ENCODE peak calls at places on chromosomes 2 and 18, in nine cellular contexts. One of them, this sample, is unnamed.

GRCh38 chr2:40937284-40937683 is 485.4 kb upstream of the SLC8A1 start:
- DNase-seq in stomach: no peak
- DNase-seq in GM12892: no peak
- DNase-seq in transverse colon: no peak
- DNase-seq in HCT116: no peak
- DNase-seq in GM12878: no peak
- DNase-seq in breast epithelium: no peak
- DNase-seq in HL-60: no peak
- DNase-seq in GM23338: no peak
- DNase-seq in this sample: no peak

GRCh38 chr2:221973502-221973901 is 325.3 kb downstream of the PAX3 start:
- DNase-seq in stomach: no peak
- DNase-seq in GM12892: no peak
- DNase-seq in transverse colon: no peak
- DNase-seq in HCT116: no peak
- DNase-seq in GM12878: no peak
- DNase-seq in breast epithelium: no peak
- DNase-seq in HL-60: no peak
- DNase-seq in GM23338: no peak
- DNase-seq in this sample: no peak

GRCh38 chr18:37665346-37665745 is 99.7 kb upstream of the CELF4 start:
- DNase-seq in stomach: no peak
- DNase-seq in GM12892: no peak
- DNase-seq in transverse colon: no peak
- DNase-seq in HCT116: no peak
- DNase-seq in GM12878: no peak
- DNase-seq in breast epithelium: no peak
- DNase-seq in HL-60: no peak
- DNase-seq in GM23338: no peak
- DNase-seq in this sample: peak; percentile 72

GRCh38 chr2:54724560-54725342 is 1.3 kb downstream of the EML6 start:
- DNase-seq in stomach: peak; percentile 38
- DNase-seq in GM12892: peak; percentile 32
- DNase-seq in transverse colon: peak; percentile 27
- DNase-seq in HCT116: no peak
- DNase-seq in GM12878: no peak
- DNase-seq in breast epithelium: no peak
- DNase-seq in HL-60: no peak
- DNase-seq in GM23338: peak; percentile 53
- DNase-seq in this sample: no peak

GRCh38 chr2:162266468-162266754 is 23.2 kb upstream of the FAP start:
- DNase-seq in stomach: no peak
- DNase-seq in GM12892: no peak
- DNase-seq in transverse colon: no peak
- DNase-seq in HCT116: no peak
- DNase-seq in GM12878: no peak
- DNase-seq in breast epithelium: no peak
- DNase-seq in HL-60: no peak
- DNase-seq in GM23338: no peak
- DNase-seq in this sample: no peak

GRCh38 chr2:210756821-210757220 is 200.4 kb downstream of the CPS1 start:
- DNase-seq in stomach: no peak
- DNase-seq in GM12892: no peak
- DNase-seq in transverse colon: no peak
- DNase-seq in HCT116: no peak
- DNase-seq in GM12878: no peak
- DNase-seq in breast epithelium: no peak
- DNase-seq in HL-60: no peak
- DNase-seq in GM23338: no peak
- DNase-seq in this sample: no peak

GRCh38 chr2:237530472-237531433 is 35.6 kb upstream of the PRLH start:
- DNase-seq in stomach: no peak
- DNase-seq in GM12892: no peak
- DNase-seq in transverse colon: no peak
- DNase-seq in HCT116: no peak
- DNase-seq in GM12878: no peak
- DNase-seq in breast epithelium: no peak
- DNase-seq in HL-60: no peak
- DNase-seq in GM23338: no peak
- DNase-seq in this sample: no peak

GRCh38 chr2:68253211-68254068 is 1.1 kb upstream of the PPP3R1 start:
- DNase-seq in stomach: no peak
- DNase-seq in GM12892: no peak
- DNase-seq in transverse colon: peak; percentile 13
- DNase-seq in HCT116: no peak
- DNase-seq in GM12878: no peak
- DNase-seq in breast epithelium: no peak
- DNase-seq in HL-60: no peak
- DNase-seq in GM23338: no peak
- DNase-seq in this sample: no peak

GRCh38 chr2:237445611-237446332 is 31.8 kb upstream of the COL6A3 start:
- DNase-seq in stomach: no peak
- DNase-seq in GM12892: no peak
- DNase-seq in transverse colon: no peak
- DNase-seq in HCT116: no peak
- DNase-seq in GM12878: no peak
- DNase-seq in breast epithelium: no peak
- DNase-seq in HL-60: no peak
- DNase-seq in GM23338: no peak
- DNase-seq in this sample: no peak

GRCh38 chr2:147860009-147860408 is 15.2 kb downstream of the ACVR2A start:
- DNase-seq in stomach: no peak
- DNase-seq in GM12892: no peak
- DNase-seq in transverse colon: no peak
- DNase-seq in HCT116: no peak
- DNase-seq in GM12878: no peak
- DNase-seq in breast epithelium: no peak
- DNase-seq in HL-60: no peak
- DNase-seq in GM23338: peak; percentile 67
- DNase-seq in this sample: no peak

GRCh38 chr18:21897811-21898210 is 157.2 kb downstream of the MIB1 start:
- DNase-seq in stomach: peak; percentile 58
- DNase-seq in GM12892: peak; percentile 25
- DNase-seq in transverse colon: peak; percentile 42
- DNase-seq in HCT116: peak; percentile 41
- DNase-seq in GM12878: no peak
- DNase-seq in breast epithelium: no peak
- DNase-seq in HL-60: peak; percentile 15
- DNase-seq in GM23338: peak; percentile 92
- DNase-seq in this sample: no peak

GRCh38 chr2:165436559-165436958 is 32.9 kb upstream of the CSRNP3 start:
- DNase-seq in stomach: no peak
- DNase-seq in GM12892: no peak
- DNase-seq in transverse colon: no peak
- DNase-seq in HCT116: no peak
- DNase-seq in GM12878: no peak
- DNase-seq in breast epithelium: no peak
- DNase-seq in HL-60: no peak
- DNase-seq in GM23338: no peak
- DNase-seq in this sample: no peak

GRCh38 chr2:216015722-216016464 is 2.5 kb upstream of the MREG start:
- DNase-seq in stomach: no peak
- DNase-seq in GM12892: peak; percentile 46
- DNase-seq in transverse colon: peak; percentile 33
- DNase-seq in HCT116: no peak
- DNase-seq in GM12878: peak; percentile 87
- DNase-seq in breast epithelium: no peak
- DNase-seq in HL-60: no peak
- DNase-seq in GM23338: no peak
- DNase-seq in this sample: peak; percentile 64

GRCh38 chr2:75592028-75592427 is 31.3 kb upstream of the EVA1A start:
- DNase-seq in stomach: no peak
- DNase-seq in GM12892: no peak
- DNase-seq in transverse colon: no peak
- DNase-seq in HCT116: peak; percentile 8
- DNase-seq in GM12878: no peak
- DNase-seq in breast epithelium: no peak
- DNase-seq in HL-60: no peak
- DNase-seq in GM23338: no peak
- DNase-seq in this sample: no peak

GRCh38 chr2:116580209-116580608 is 1234.3 kb upstream of the DDX18 start:
- DNase-seq in stomach: no peak
- DNase-seq in GM12892: no peak
- DNase-seq in transverse colon: no peak
- DNase-seq in HCT116: no peak
- DNase-seq in GM12878: no peak
- DNase-seq in breast epithelium: no peak
- DNase-seq in HL-60: no peak
- DNase-seq in GM23338: no peak
- DNase-seq in this sample: no peak

GRCh38 chr2:31386648-31387047 is 27.9 kb downstream of the XDH start:
- DNase-seq in stomach: no peak
- DNase-seq in GM12892: no peak
- DNase-seq in transverse colon: no peak
- DNase-seq in HCT116: no peak
- DNase-seq in GM12878: no peak
- DNase-seq in breast epithelium: no peak
- DNase-seq in HL-60: no peak
- DNase-seq in GM23338: peak; percentile 74
- DNase-seq in this sample: no peak

GRCh38 chr2:24875901-24876300 is 44.1 kb downstream of the ADCY3 start:
- DNase-seq in stomach: no peak
- DNase-seq in GM12892: no peak
- DNase-seq in transverse colon: no peak
- DNase-seq in HCT116: no peak
- DNase-seq in GM12878: no peak
- DNase-seq in breast epithelium: no peak
- DNase-seq in HL-60: no peak
- DNase-seq in GM23338: no peak
- DNase-seq in this sample: no peak

DNA sequence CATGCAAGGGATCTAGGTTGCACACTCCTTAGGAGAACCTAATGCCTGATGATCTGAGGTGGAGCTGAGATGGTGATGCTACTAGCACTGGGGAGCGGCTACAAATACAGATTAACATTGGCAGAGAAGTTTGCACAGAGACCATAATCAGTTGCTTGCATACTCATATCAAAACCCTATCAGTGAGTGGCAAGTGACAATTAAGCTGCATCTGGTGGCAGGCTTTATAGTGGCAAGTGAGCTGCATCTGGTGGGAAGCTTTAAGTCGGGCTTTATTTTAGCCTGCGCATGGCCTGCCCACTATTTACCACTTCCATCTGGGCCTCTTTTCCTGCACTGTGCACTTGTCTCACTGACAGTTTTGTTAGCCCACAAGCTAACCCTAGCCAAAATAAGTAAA is 141.0 kb upstream of the B3GNT2 start:
- DNase-seq in stomach: no peak
- DNase-seq in GM12892: no peak
- DNase-seq in transverse colon: no peak
- DNase-seq in HCT116: no peak
- DNase-seq in GM12878: no peak
- DNase-seq in breast epithelium: no peak
- DNase-seq in HL-60: no peak
- DNase-seq in GM23338: no peak
- DNase-seq in this sample: no peak
- TF ChIP-seq POLR2AphosphoS5 in stomach: no peak
- TF ChIP-seq POLR2AphosphoS5 in GM12892: no peak
- TF ChIP-seq POLR2AphosphoS5 in transverse colon: no peak
- TF ChIP-seq POLR2AphosphoS5 in HCT116: no peak
- TF ChIP-seq POLR2AphosphoS5 in GM12878: no peak
- TF ChIP-seq POLR2AphosphoS5 in breast epithelium: no peak
- TF ChIP-seq POLR2AphosphoS5 in HL-60: no peak
- TF ChIP-seq POLR2AphosphoS5 in GM23338: no peak
- TF ChIP-seq POLR2AphosphoS5 in this sample: no peak

GRCh38 chr2:85537600-85538506 is 1.1 kb upstream of the MAT2A start:
- DNase-seq in stomach: peak; percentile 57
- DNase-seq in GM12892: no peak
- DNase-seq in transverse colon: peak; percentile 66
- DNase-seq in HCT116: no peak
- DNase-seq in GM12878: no peak
- DNase-seq in breast epithelium: peak; percentile 56
- DNase-seq in HL-60: peak; percentile 52
- DNase-seq in GM23338: peak; percentile 83
- DNase-seq in this sample: no peak
- TF ChIP-seq POLR2AphosphoS5 in stomach: peak; percentile 26
- TF ChIP-seq POLR2AphosphoS5 in GM12892: peak; percentile 25
- TF ChIP-seq POLR2AphosphoS5 in transverse colon: peak; percentile 60
- TF ChIP-seq POLR2AphosphoS5 in HCT116: no peak
- TF ChIP-seq POLR2AphosphoS5 in GM12878: no peak
- TF ChIP-seq POLR2AphosphoS5 in breast epithelium: peak; percentile 16
- TF ChIP-seq POLR2AphosphoS5 in HL-60: peak; percentile 70
- TF ChIP-seq POLR2AphosphoS5 in GM23338: peak; percentile 62
- TF ChIP-seq POLR2AphosphoS5 in this sample: peak; percentile 52

GRCh38 chr2:133498615-133499585 is 69.4 kb downstream of the NCKAP5 start:
- DNase-seq in stomach: no peak
- DNase-seq in GM12892: no peak
- DNase-seq in transverse colon: peak; percentile 21
- DNase-seq in HCT116: no peak
- DNase-seq in GM12878: peak; percentile 72
- DNase-seq in breast epithelium: no peak
- DNase-seq in HL-60: no peak
- DNase-seq in GM23338: no peak
- DNase-seq in this sample: no peak
- TF ChIP-seq POLR2AphosphoS5 in stomach: no peak
- TF ChIP-seq POLR2AphosphoS5 in GM12892: no peak
- TF ChIP-seq POLR2AphosphoS5 in transverse colon: no peak
- TF ChIP-seq POLR2AphosphoS5 in HCT116: no peak
- TF ChIP-seq POLR2AphosphoS5 in GM12878: no peak
- TF ChIP-seq POLR2AphosphoS5 in breast epithelium: no peak
- TF ChIP-seq POLR2AphosphoS5 in HL-60: no peak
- TF ChIP-seq POLR2AphosphoS5 in GM23338: no peak
- TF ChIP-seq POLR2AphosphoS5 in this sample: no peak

DNA sequence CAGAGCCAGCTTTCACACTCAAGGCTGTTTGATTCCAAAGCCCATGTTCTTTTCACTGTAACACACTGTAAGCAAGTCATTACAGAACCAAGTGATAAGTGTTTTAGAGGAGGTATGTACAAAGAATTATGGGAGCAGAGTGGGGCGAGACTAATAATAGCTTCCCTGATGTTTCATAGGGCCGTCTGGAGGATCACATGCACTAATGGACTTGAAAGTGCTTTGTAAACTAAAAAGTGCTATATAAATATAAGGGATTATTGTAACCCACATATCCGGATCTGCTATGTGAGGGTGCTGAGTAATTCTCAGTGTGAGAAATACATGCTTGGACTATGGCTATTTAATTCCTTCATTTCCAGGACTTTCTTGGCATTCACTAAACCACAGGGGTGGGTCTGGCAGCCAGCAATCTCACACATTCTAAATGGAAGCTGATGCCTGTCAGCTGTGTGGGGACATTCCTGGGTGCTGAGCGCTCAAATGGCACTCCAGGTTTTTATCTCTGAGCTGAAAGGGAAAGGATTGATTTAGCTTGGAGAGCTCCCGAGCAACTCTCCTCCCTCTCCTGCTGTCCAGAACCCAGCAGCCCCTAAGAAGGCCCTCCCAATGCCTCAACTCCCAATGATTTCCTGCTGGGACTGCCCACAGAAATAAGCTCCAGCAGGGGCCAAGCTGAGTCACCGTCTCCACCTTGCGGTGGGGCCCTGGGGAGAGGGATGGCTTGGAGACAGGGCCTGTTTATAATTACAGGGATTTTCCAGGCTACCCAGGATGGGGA is 222.8 kb downstream of the SOX11 start:
- DNase-seq in stomach: no peak
- DNase-seq in GM12892: no peak
- DNase-seq in transverse colon: no peak
- DNase-seq in HCT116: no peak
- DNase-seq in GM12878: no peak
- DNase-seq in breast epithelium: no peak
- DNase-seq in HL-60: no peak
- DNase-seq in GM23338: peak; percentile 26
- DNase-seq in this sample: peak; percentile 78
- TF ChIP-seq POLR2AphosphoS5 in stomach: no peak
- TF ChIP-seq POLR2AphosphoS5 in GM12892: no peak
- TF ChIP-seq POLR2AphosphoS5 in transverse colon: no peak
- TF ChIP-seq POLR2AphosphoS5 in HCT116: no peak
- TF ChIP-seq POLR2AphosphoS5 in GM12878: no peak
- TF ChIP-seq POLR2AphosphoS5 in breast epithelium: no peak
- TF ChIP-seq POLR2AphosphoS5 in HL-60: no peak
- TF ChIP-seq POLR2AphosphoS5 in GM23338: no peak
- TF ChIP-seq POLR2AphosphoS5 in this sample: no peak

This sample was measured in esophagus muscularis mucosa.